ENCODE peak calls at places on chromosomes 6 and 20, in five cellular contexts. F is mesendoderm, B is A549, V is upper lobe of right lung, S is SJSA1. I is an unnamed sample.

GRCh38 chr20:32456869-32457421 is 98.8 kb downstream of the ASXL1 start:
- DNase-seq in F (peak; percentile 78), B (peak; percentile 70), V (no peak), S (peak; percentile 50), I (peak; percentile 12)

GRCh38 chr6:2810092-2810671 is 31.5 kb downstream of the SERPINB1 start:
- DNase-seq in F (no peak), B (no peak), V (no peak), S (no peak), I (peak; percentile 18)

GRCh38 chr6:152316024-152316423 is 321.1 kb downstream of the SYNE1 start:
- DNase-seq in F (no peak), B (no peak), V (no peak), S (no peak), I (peak; percentile 64)

GRCh38 chr6:49995278-49995677 is 25.9 kb upstream of the DEFB113 start:
- DNase-seq in F (no peak), B (no peak), V (no peak), S (no peak), I (no peak)

GRCh38 chr6:145763742-145764141 is 28.4 kb upstream of the EPM2A start:
- DNase-seq in F (no peak), B (no peak), V (no peak), S (no peak), I (no peak)

GRCh38 chr6:88358846-88359245 is 192.7 kb upstream of the CNR1 start:
- DNase-seq in F (no peak), B (no peak), V (no peak), S (no peak), I (peak; percentile 29)

GRCh38 chr6:40542175-40542764 is 44.9 kb downstream of the LRFN2 start:
- DNase-seq in F (peak; percentile 22), B (no peak), V (peak; percentile 51), S (no peak), I (no peak)

GRCh38 chr6:14100098-14100497 is 17.5 kb upstream of the CD83 start:
- DNase-seq in F (no peak), B (no peak), V (no peak), S (no peak), I (no peak)

GRCh38 chr6:3015144-3015543 is 15.4 kb downstream of the NQO2 start:
- DNase-seq in F (no peak), B (no peak), V (no peak), S (no peak), I (no peak)

GRCh38 chr20:57672164-57672563 is 37.7 kb downstream of the PMEPA1 start:
- DNase-seq in F (no peak), B (no peak), V (peak; percentile 84), S (no peak), I (peak; percentile 66)

GRCh38 chr20:62953167-62953838 is 794 bp downstream of the SLC17A9 start:
- DNase-seq in F (peak; percentile 46), B (no peak), V (no peak), S (no peak), I (peak; percentile 13)

GRCh38 chr6:155448823-155449789 is 6.5 kb downstream of the NOX3 start:
- DNase-seq in F (peak; percentile 83), B (no peak), V (no peak), S (no peak), I (no peak)

DNA sequence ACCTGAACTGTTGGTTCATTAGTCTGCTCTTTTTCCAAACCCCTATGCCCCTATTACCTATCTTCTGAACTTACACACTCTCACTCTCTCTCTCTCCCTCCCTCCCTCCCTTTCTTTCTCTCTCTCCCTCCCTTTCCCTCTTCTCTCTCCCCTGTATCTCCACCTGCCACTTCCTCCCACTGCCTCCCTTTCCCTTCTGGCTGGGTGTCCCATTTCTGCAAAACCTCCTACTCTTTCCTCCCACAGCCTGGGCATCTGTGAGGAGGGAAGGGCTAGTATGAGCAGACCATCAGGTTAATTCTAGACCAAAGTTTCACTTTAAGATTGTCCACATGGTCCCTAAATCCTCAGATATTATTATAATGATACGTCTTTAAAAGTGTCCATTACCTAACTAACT is 95.1 kb downstream of the TMEM200A start:
- DNase-seq in F (no peak), B (no peak), V (no peak), S (no peak), I (no peak)
- H3K4me3 ChIP-seq in F (no peak overlapping the region), B (no peak overlapping the region), V (no peak overlapping the region), S (no peak overlapping the region), I (no peak overlapping the region)

DNA sequence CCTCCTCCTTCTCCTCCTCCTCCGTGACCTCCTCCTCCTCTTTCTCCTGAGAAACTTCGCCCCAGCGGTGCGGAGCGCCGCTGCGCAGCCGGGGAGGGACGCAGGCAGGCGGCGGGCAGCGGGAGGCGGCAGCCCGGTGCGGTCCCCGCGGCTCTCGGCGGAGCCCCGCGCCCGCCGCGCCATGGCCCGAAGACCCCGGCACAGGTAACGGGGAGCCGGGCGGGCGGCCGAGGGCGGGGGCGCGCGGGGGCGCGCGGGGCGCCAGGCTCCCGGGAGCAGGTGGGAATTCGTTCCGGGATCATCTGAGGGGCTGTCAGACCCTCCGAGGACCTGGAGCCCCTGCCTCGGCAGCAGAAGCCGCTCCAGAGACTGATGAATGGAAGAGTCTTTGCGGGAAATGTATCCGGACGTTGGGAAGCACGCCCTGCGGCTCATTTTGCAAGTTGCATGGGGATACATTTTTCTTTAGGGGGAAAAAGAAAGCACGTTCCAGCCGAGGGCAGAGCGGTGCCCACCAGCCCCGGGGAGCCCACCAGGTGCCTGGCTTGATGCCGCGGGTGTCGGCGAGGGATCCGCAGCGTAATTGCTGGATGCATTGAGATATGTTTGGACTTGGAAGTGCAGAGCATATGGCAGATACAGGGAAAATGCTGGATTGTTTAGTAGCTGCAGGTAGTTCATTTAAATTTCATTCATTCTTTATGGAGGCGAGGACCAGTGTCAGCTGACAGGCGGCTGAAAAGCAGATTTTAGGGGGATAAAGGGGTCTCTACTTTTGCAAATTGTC is 418 bp downstream of the MYB start:
- DNase-seq in F (peak; percentile 35), B (peak; percentile 10), V (no peak), S (peak; percentile 15), I (no peak)
- H3K4me3 ChIP-seq in F (peak overlapping the region; percentile 54), B (peak overlapping the region; percentile 94), V (peak overlapping the region; percentile 63), S (peak overlapping the region; percentile 41), I (peak overlapping the region; percentile 60)

DNA sequence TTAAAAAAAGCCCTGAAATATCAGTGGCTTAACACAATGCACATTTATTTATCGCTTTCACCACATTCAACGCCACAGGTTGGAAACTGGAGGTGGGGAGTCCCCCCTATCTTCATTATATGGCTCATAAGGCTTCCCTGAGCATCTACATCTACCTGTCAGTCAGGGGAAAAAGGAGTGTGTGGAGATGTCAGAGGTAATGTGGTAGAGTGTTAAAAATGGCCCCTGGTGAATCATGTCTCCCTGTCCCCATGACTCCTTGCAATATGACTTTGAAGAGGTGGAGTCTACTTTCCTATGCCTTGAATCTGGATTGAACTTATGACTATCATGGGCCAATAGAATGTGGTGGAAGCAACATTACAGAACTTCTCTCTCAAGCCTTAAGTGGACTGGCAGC is 65.5 kb upstream of the BTBD3 start:
- DNase-seq in F (no peak), B (no peak), V (no peak), S (no peak), I (no peak)
- H3K4me3 ChIP-seq in F (no peak overlapping the region), B (no peak overlapping the region), V (no peak overlapping the region), S (no peak overlapping the region), I (no peak overlapping the region)

GRCh38 chr6:156918647-156919046 is 141.5 kb downstream of the ARID1B start:
- DNase-seq in F (no peak), B (no peak), V (no peak), S (no peak), I (no peak)
- H3K4me3 ChIP-seq in F (no peak overlapping the region), B (no peak overlapping the region), V (no peak overlapping the region), S (no peak overlapping the region), I (no peak overlapping the region)

GRCh38 chr6:82775989-82776388 is 289.7 kb downstream of the UBE3D start:
- DNase-seq in F (no peak), B (no peak), V (no peak), S (no peak), I (no peak)
- H3K4me3 ChIP-seq in F (no peak overlapping the region), B (no peak overlapping the region), V (no peak overlapping the region), S (no peak overlapping the region), I (no peak overlapping the region)

GRCh38 chr20:44768854-44769480 is 23.3 kb downstream of the KCNK15 start:
- DNase-seq in F (no peak), B (no peak), V (no peak), S (no peak), I (no peak)

GRCh38 chr20:44770480-44771171 is 25.0 kb downstream of the KCNK15 start:
- DNase-seq in F (no peak), B (no peak), V (no peak), S (no peak), I (no peak)

GRCh38 chr20:44771172-44771535 is 25.5 kb downstream of the KCNK15 start:
- DNase-seq in F (no peak), B (no peak), V (no peak), S (no peak), I (no peak)

GRCh38 chr20:44768256-44768655 is 22.6 kb downstream of the KCNK15 start:
- DNase-seq in F (no peak), B (no peak), V (no peak), S (no peak), I (no peak)

DNA sequence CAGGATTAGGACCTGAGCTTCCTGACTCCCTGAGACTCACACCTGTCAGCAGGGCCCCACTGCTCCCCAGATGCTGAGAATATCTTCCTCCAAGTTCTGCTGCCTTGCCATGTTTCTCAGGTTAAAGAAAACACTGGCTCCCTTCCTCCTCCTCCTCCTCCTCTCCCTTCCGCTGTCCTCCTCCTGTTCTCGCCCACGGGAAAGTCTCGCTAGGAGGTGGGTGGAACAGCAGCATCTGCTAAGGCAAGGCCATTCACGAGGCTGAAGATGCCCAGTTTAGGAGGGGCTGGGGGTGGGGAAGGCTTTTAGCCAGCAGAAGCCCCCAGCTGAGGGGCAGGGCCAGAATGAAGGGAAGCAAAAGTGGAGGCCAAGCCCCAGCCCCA is 23.8 kb downstream of the KCNK15 start:
- DNase-seq in F (no peak), B (no peak), V (no peak), S (no peak), I (no peak)
- H3K4me3 ChIP-seq in F (no peak overlapping the region), B (no peak overlapping the region), V (no peak overlapping the region), S (no peak overlapping the region), I (no peak overlapping the region)

GRCh38 chr6:12483712-12484111 is 193.6 kb downstream of the EDN1 start:
- DNase-seq in F (no peak), B (peak; percentile 95), V (no peak), S (peak; percentile 84), I (peak; percentile 86)
- H3K4me3 ChIP-seq in F (no peak overlapping the region), B (peak overlapping the region; percentile 22), V (peak overlapping the region; percentile 9), S (no peak overlapping the region), I (peak overlapping the region; percentile 1)

GRCh38 chr6:108179741-108180140 is 13.9 kb downstream of the NR2E1 start:
- DNase-seq in F (no peak), B (no peak), V (no peak), S (no peak), I (no peak)
- H3K4me3 ChIP-seq in F (no peak overlapping the region), B (no peak overlapping the region), V (no peak overlapping the region), S (no peak overlapping the region), I (no peak overlapping the region)

I was measured in AG10803.